ENCODE peak calls at places on chromosome 15, in nine cellular contexts. I, E, O, K, X, M, Z, Y and Q are unnamed samples.

GRCh38 chr15:80404057-80404718 is at the start of gene ARNT2:
- DNase-seq in I (no peak), E (peak; percentile 30), O (no peak), K (no peak), X (no peak), M (peak; percentile 80), Z (no peak), Y (no peak), Q (no peak)

GRCh38 chr15:65095011-65095746 is 18.6 kb downstream of the KBTBD13 start:
- DNase-seq in I (no peak), E (no peak), O (no peak), K (no peak), X (no peak), M (no peak), Z (no peak), Y (no peak), Q (no peak)

GRCh38 chr15:25469377-25469776 is 30.6 kb upstream of the UBE3A start:
- DNase-seq in I (no peak), E (no peak), O (no peak), K (no peak), X (no peak), M (no peak), Z (no peak), Y (peak; percentile 1), Q (no peak)

GRCh38 chr15:57133127-57133968 is 214.9 kb downstream of the TCF12 start:
- DNase-seq in I (no peak), E (no peak), O (no peak), K (no peak), X (no peak), M (no peak), Z (no peak), Y (no peak), Q (no peak)

GRCh38 chr15:51132384-51133139 is 37.9 kb upstream of the TNFAIP8L3 start:
- DNase-seq in I (no peak), E (no peak), O (peak; percentile 56), K (no peak), X (no peak), M (peak; percentile 87), Z (no peak), Y (peak; percentile 51), Q (peak; percentile 72)

GRCh38 chr15:91853968-91854943 is 748 bp downstream of the SLCO3A1 start:
- DNase-seq in I (no peak), E (peak; percentile 64), O (peak; percentile 27), K (peak; percentile 28), X (no peak), M (peak; percentile 89), Z (no peak), Y (peak; percentile 23), Q (no peak)

GRCh38 chr15:92005154-92005553 is 151.6 kb downstream of the SLCO3A1 start:
- DNase-seq in I (no peak), E (no peak), O (no peak), K (no peak), X (no peak), M (no peak), Z (no peak), Y (no peak), Q (no peak)

GRCh38 chr15:33476908-33477307 is 166.1 kb downstream of the RYR3 start:
- DNase-seq in I (no peak), E (no peak), O (no peak), K (no peak), X (no peak), M (no peak), Z (no peak), Y (no peak), Q (no peak)

GRCh38 chr15:49238342-49238741 is 68.3 kb downstream of the GALK2 start:
- DNase-seq in I (no peak), E (no peak), O (peak; percentile 62), K (no peak), X (no peak), M (no peak), Z (no peak), Y (peak; percentile 50), Q (no peak)

GRCh38 chr15:68504721-68505090 is 72.7 kb upstream of the ITGA11 start:
- DNase-seq in I (no peak), E (no peak), O (peak; percentile 23), K (no peak), X (no peak), M (no peak), Z (no peak), Y (no peak), Q (peak; percentile 2)

GRCh38 chr15:96345560-96346389 is 15.3 kb downstream of the NR2F2 start:
- DNase-seq in I (no peak), E (peak; percentile 69), O (peak; percentile 86), K (peak; percentile 50), X (no peak), M (peak; percentile 89), Z (no peak), Y (peak; percentile 88), Q (peak; percentile 87)

GRCh38 chr15:67025719-67026118 is 39.7 kb upstream of the SMAD3 start:
- DNase-seq in I (no peak), E (peak; percentile 27), O (no peak), K (no peak), X (no peak), M (no peak), Z (no peak), Y (peak; percentile 58), Q (peak; percentile 35)

GRCh38 chr15:50860824-50861223 is 47.7 kb upstream of the AP4E1 start:
- DNase-seq in I (no peak), E (no peak), O (no peak), K (no peak), X (no peak), M (no peak), Z (no peak), Y (no peak), Q (no peak)

GRCh38 chr15:25773248-25773647 is 89.9 kb downstream of the ATP10A start:
- DNase-seq in I (no peak), E (no peak), O (no peak), K (no peak), X (no peak), M (no peak), Z (no peak), Y (no peak), Q (no peak)

GRCh38 chr15:97078556-97078955 is 748.1 kb downstream of the NR2F2 start:
- DNase-seq in I (no peak), E (no peak), O (no peak), K (no peak), X (no peak), M (no peak), Z (no peak), Y (no peak), Q (no peak)

GRCh38 chr15:43150171-43150929 is 17.0 kb downstream of the TMEM62 start:
- DNase-seq in I (no peak), E (no peak), O (no peak), K (no peak), X (peak; percentile 98), M (no peak), Z (no peak), Y (peak; percentile 89), Q (no peak)

GRCh38 chr15:50051811-50052419 is 67.1 kb downstream of the ATP8B4 start:
- DNase-seq in I (no peak), E (no peak), O (peak; percentile 74), K (peak; percentile 32), X (no peak), M (no peak), Z (no peak), Y (peak; percentile 66), Q (peak; percentile 27)

GRCh38 chr15:93035953-93036810 is 52.8 kb downstream of the RGMA start:
- DNase-seq in I (no peak), E (no peak), O (no peak), K (no peak), X (no peak), M (peak; percentile 68), Z (no peak), Y (peak; percentile 72), Q (peak; percentile 52)

GRCh38 chr15:58065445-58066041 is at the start of gene ALDH1A2:
- DNase-seq in I (no peak), E (peak; percentile 53), O (peak; percentile 67), K (peak; percentile 25), X (no peak), M (peak; percentile 77), Z (no peak), Y (no peak), Q (no peak)

GRCh38 chr15:31758126-31758525 is 272.2 kb upstream of the CHRNA7 start:
- DNase-seq in I (no peak), E (peak; percentile 64), O (no peak), K (no peak), X (no peak), M (no peak), Z (no peak), Y (peak; percentile 31), Q (peak; percentile 27)

DNA sequence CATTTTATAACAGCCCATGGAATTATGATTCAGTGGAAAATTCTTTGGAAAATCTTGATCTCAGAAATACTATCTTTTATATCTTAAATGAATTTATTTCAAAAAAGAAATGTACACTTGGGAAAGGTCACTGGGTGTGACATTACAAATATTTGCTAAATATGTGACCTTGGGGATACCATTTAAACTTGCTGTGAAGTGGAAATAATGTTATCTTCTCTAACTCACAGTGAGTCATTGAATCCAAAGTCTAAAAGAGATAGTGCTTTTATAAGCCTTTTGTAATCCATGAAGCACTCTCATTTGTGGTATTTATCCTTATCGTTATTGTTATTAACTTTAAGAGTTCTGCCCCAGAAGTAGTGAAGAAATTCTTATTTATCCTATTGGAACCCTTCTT is 289.8 kb upstream of the SEMA6D start:
- DNase-seq in I (no peak), E (no peak), O (no peak), K (no peak), X (no peak), M (no peak), Z (no peak), Y (no peak), Q (no peak)
- H3K4me1 ChIP-seq in I (no peaks in the 10 kb centered on the region), E (no peaks in the 10 kb centered on the region), O (no peaks in the 10 kb centered on the region), K (no peaks in the 10 kb centered on the region), X (peaks cover 9% of the 10 kb centered on the region), M (peaks cover 2% of the 10 kb centered on the region), Z (peaks cover 2% of the 10 kb centered on the region), Y (peaks cover 45% of the 10 kb centered on the region), Q (peaks cover 9% of the 10 kb centered on the region)

GRCh38 chr15:84762840-84763572 is 14.6 kb downstream of the ZNF592 start:
- DNase-seq in I (no peak), E (no peak), O (no peak), K (no peak), X (no peak), M (no peak), Z (no peak), Y (no peak), Q (no peak)
- H3K4me1 ChIP-seq in I (no peaks in the 10 kb centered on the region), E (peaks cover 44% of the 10 kb centered on the region), O (no peaks in the 10 kb centered on the region), K (peaks cover 6% of the 10 kb centered on the region), X (no peaks in the 10 kb centered on the region), M (peaks cover 6% of the 10 kb centered on the region), Z (peaks cover 19% of the 10 kb centered on the region), Y (no peaks in the 10 kb centered on the region), Q (no peaks in the 10 kb centered on the region)

DNA sequence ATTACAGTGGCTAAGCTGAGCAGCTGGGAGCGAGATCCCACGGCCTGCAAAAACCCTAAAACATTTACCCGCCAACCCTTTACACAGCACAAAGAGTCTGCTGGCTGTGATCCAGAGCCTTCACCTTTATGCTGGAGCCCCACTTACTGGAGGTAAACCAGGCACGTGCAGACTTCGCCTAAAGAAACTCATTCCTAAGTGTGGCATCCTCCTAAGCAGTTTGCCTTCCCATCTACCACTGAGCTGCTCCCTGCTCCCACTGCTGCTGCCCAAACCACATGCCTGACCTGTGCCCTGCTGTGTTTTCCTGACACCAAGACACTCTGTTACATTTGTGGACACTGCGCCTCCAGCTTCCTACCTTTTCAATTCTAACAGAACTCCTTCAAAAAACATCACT is 53.0 kb downstream of the CHSY1 start:
- DNase-seq in I (no peak), E (no peak), O (no peak), K (no peak), X (no peak), M (no peak), Z (no peak), Y (no peak), Q (no peak)
- H3K4me1 ChIP-seq in I (peaks cover 31% of the 10 kb centered on the region), E (peaks cover 47% of the 10 kb centered on the region), O (peaks cover 6% of the 10 kb centered on the region), K (peaks cover 3% of the 10 kb centered on the region), X (peaks cover 53% of the 10 kb centered on the region), M (peaks cover 3% of the 10 kb centered on the region), Z (peaks cover 45% of the 10 kb centered on the region), Y (peaks cover 36% of the 10 kb centered on the region), Q (peaks cover 48% of the 10 kb centered on the region)

GRCh38 chr15:85702321-85703230 is 92.1 kb downstream of the KLHL25 start:
- DNase-seq in I (no peak), E (no peak), O (no peak), K (no peak), X (no peak), M (no peak), Z (no peak), Y (peak; percentile 18), Q (no peak)
- H3K4me1 ChIP-seq in I (no peaks in the 10 kb centered on the region), E (peaks cover 50% of the 10 kb centered on the region), O (peaks cover 11% of the 10 kb centered on the region), K (peaks cover 3% of the 10 kb centered on the region), X (no peaks in the 10 kb centered on the region), M (peaks cover 21% of the 10 kb centered on the region), Z (peaks cover 48% of the 10 kb centered on the region), Y (peaks cover 12% of the 10 kb centered on the region), Q (no peaks in the 10 kb centered on the region)